ENCODE peak calls at places on chromosomes 1 and 21, in nine cellular contexts. C is body of pancreas; X is IMR-90; U is CD8-positive, alpha-beta T cell; B is stomach; Y is tibial nerve; Z is PC-3; M is naive thymus-derived CD4-positive, alpha-beta T cell; T is ovary. O is an unnamed sample. For H3K4me1, the result is how much of the 10 kb centered on the place peaks cover.

GRCh38 chr21:46048926-46049889 is 48.7 kb upstream of the COL6A2 start:
- DNase-seq in C (peak), X (peak), U (no peak), B (peak), Y (peak), Z (peak), M (no peak), T (peak), O (peak)

GRCh38 chr1:226063362-226064167 is 1.0 kb downstream of the H3-3A start:
- DNase-seq in C (peak), X (peak), U (peak), B (peak), Y (peak), Z (peak), M (peak), T (peak), O (peak)

GRCh38 chr1:12406218-12407021 is 176.6 kb downstream of the VPS13D start:
- DNase-seq in C (no peak), X (peak), U (no peak), B (no peak), Y (no peak), Z (no peak), M (no peak), T (no peak), O (no peak)

GRCh38 chr1:151281225-151281968 is 702 bp upstream of the ZNF687 start:
- DNase-seq in C (peak), X (peak), U (peak), B (peak), Y (peak), Z (peak), M (peak), T (peak), O (peak)

GRCh38 chr1:196608401-196609113 is at the start of gene KCNT2:
- DNase-seq in C (peak), X (peak), U (no peak), B (peak), Y (peak), Z (no peak), M (no peak), T (peak), O (peak)

GRCh38 chr1:16173447-16174260 is 17.8 kb upstream of the EPHA2 start:
- DNase-seq in C (peak), X (peak), U (no peak), B (peak), Y (no peak), Z (peak), M (no peak), T (no peak), O (no peak)

GRCh38 chr1:71948561-71948960 is 333.8 kb downstream of the NEGR1 start:
- DNase-seq in C (no peak), X (no peak), U (no peak), B (no peak), Y (no peak), Z (no peak), M (no peak), T (no peak), O (no peak)

GRCh38 chr1:182080955-182081582 is 19.6 kb upstream of the ZNF648 start:
- DNase-seq in C (peak), X (peak), U (no peak), B (no peak), Y (peak), Z (peak), M (peak), T (peak), O (peak)

GRCh38 chr21:42537106-42537742 is 23.6 kb downstream of the SLC37A1 start:
- DNase-seq in C (no peak), X (no peak), U (no peak), B (no peak), Y (no peak), Z (peak), M (no peak), T (no peak), O (no peak)

GRCh38 chr1:25888426-25888987 is 13.0 kb upstream of the PAQR7 start:
- DNase-seq in C (no peak), X (no peak), U (no peak), B (no peak), Y (no peak), Z (no peak), M (no peak), T (no peak), O (no peak)
- H3K4me1 ChIP-seq in C (under half), X (under half), U (under half), B (under half), Y (under half), Z (under half), M (under half), T (under half), O (under half)

DNA sequence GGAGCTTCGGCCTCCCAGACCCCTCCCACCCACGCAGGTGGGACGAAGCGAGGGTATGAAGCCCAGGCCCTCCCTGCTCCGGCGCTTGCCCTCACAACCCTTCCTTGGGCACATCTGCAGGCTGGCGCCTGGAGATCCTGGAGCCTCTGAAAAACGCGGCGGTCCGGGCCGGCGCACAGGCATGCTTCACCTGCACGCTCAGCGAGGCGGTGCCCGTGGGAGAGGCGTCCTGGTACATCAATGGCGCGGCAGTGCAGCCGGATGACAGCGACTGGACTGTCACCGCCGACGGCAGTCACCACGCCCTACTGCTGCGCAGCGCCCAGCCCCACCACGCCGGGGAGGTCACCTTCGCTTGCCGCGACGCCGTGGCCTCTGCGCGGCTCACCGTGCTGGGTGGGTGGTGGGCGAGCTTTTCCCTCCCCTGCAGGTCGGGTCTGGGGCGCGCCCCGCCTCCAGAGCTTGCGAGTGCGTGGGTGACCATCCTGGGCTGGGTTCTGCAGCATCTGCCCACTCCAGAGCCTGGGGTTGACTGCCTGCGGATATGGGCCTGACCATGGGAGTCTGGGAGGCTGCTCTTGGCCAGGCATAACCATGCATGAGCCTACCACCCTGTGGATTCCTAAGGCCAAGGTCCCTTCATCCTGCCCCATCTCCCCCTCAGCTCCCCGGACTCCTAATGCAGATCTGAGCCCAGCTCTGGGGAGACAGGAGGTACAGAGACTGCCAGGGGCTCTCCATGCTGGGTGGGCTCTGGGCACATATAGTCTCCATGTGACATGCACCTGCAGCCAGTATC is 89.8 kb downstream of the TRIM11 start:
- DNase-seq in C (no peak), X (no peak), U (no peak), B (no peak), Y (no peak), Z (no peak), M (no peak), T (peak), O (peak)
- H3K27ac ChIP-seq in C (no peak), X (no peak), U (no peak), B (no peak), Y (no peak), Z (no peak), M (no peak), T (no peak), O (no peak)

GRCh38 chr1:30757196-30757949 is at the start of gene LAPTM5:
- DNase-seq in C (peak), X (no peak), U (peak), B (peak), Y (peak), Z (no peak), M (peak), T (no peak), O (peak)
- H3K4me1 ChIP-seq in C (under half), X (under half), U (half or more), B (under half), Y (under half), Z (under half), M (half or more), T (under half), O (under half)

GRCh38 chr1:17668638-17669175 is 86.4 kb upstream of the ACTL8 start:
- DNase-seq in C (no peak), X (no peak), U (no peak), B (no peak), Y (no peak), Z (no peak), M (no peak), T (no peak), O (no peak)
- H3K27ac ChIP-seq in C (no peak), X (no peak), U (no peak), B (no peak), Y (no peak), Z (no peak), M (no peak), T (no peak), O (no peak)

GRCh38 chr1:109627692-109628399 is 8.2 kb downstream of the AMPD2 start:
- DNase-seq in C (no peak), X (no peak), U (no peak), B (no peak), Y (peak), Z (no peak), M (no peak), T (no peak), O (no peak)
- H3K4me1 ChIP-seq in C (under half), X (under half), U (under half), B (under half), Y (under half), Z (under half), M (under half), T (under half), O (under half)

GRCh38 chr1:51689073-51689435 is 72.2 kb downstream of the OSBPL9 start:
- DNase-seq in C (no peak), X (no peak), U (no peak), B (no peak), Y (no peak), Z (no peak), M (no peak), T (no peak), O (no peak)
- H3K27ac ChIP-seq in C (peak), X (no peak), U (no peak), B (peak), Y (no peak), Z (peak), M (no peak), T (peak), O (peak)

O was measured in heart right ventricle.